ENCODE peak calls at places on chromosomes 13 and 19, in seven cellular contexts. One of them, this sample, is unnamed.

GRCh38 chr19:18203408-18203862 is 407 bp downstream of the RAB3A start:
- DNase-seq in hypothalamus: no peak
- DNase-seq in germinal center: no peak
- DNase-seq in stimulated activated CD8-positive, alpha-beta memory T cell treated with anti-CD3 and anti-CD28 coated beads, Interleukin-4, amount 100 ng/mL, for 48 hours: peak; percentile 58
- DNase-seq in MV-4-11: peak; percentile 57
- DNase-seq in dorsolateral prefrontal cortex: peak; percentile 63
- DNase-seq in iris pigment epithelial cell: peak; percentile 14
- DNase-seq in this sample: no peak

GRCh38 chr19:34475026-34475974 is 6.3 kb upstream of the WTIP start:
- DNase-seq in iris pigment epithelial cell: peak; percentile 89
- DNase-seq in germinal center: no peak
- DNase-seq in dorsolateral prefrontal cortex: no peak
- DNase-seq in MV-4-11: peak; percentile 93
- DNase-seq in hypothalamus: no peak
- DNase-seq in stimulated activated CD8-positive, alpha-beta memory T cell treated with anti-CD3 and anti-CD28 coated beads, Interleukin-4, amount 100 ng/mL, for 48 hours: peak; percentile 48
- DNase-seq in this sample: no peak

GRCh38 chr19:28299649-28300048 is 913.3 kb downstream of the UQCRFS1 start:
- DNase-seq in germinal center: no peak
- DNase-seq in hypothalamus: no peak
- DNase-seq in iris pigment epithelial cell: no peak
- DNase-seq in stimulated activated CD8-positive, alpha-beta memory T cell treated with anti-CD3 and anti-CD28 coated beads, Interleukin-4, amount 100 ng/mL, for 48 hours: no peak
- DNase-seq in MV-4-11: no peak
- DNase-seq in dorsolateral prefrontal cortex: no peak
- DNase-seq in this sample: no peak

GRCh38 chr19:29410974-29411615 is 114.7 kb upstream of the VSTM2B start:
- DNase-seq in stimulated activated CD8-positive, alpha-beta memory T cell treated with anti-CD3 and anti-CD28 coated beads, Interleukin-4, amount 100 ng/mL, for 48 hours: no peak
- DNase-seq in germinal center: no peak
- DNase-seq in hypothalamus: no peak
- DNase-seq in iris pigment epithelial cell: no peak
- DNase-seq in MV-4-11: no peak
- DNase-seq in dorsolateral prefrontal cortex: peak; percentile 61
- DNase-seq in this sample: peak; percentile 10

GRCh38 chr13:36148436-36148835 is 17.3 kb upstream of the DCLK1 start:
- DNase-seq in stimulated activated CD8-positive, alpha-beta memory T cell treated with anti-CD3 and anti-CD28 coated beads, Interleukin-4, amount 100 ng/mL, for 48 hours: no peak
- DNase-seq in hypothalamus: no peak
- DNase-seq in dorsolateral prefrontal cortex: no peak
- DNase-seq in germinal center: no peak
- DNase-seq in iris pigment epithelial cell: peak; percentile 45
- DNase-seq in MV-4-11: no peak
- DNase-seq in this sample: no peak

GRCh38 chr13:23621316-23621645 is 51.1 kb downstream of the TNFRSF19 start:
- DNase-seq in stimulated activated CD8-positive, alpha-beta memory T cell treated with anti-CD3 and anti-CD28 coated beads, Interleukin-4, amount 100 ng/mL, for 48 hours: peak; percentile 32
- DNase-seq in germinal center: no peak
- DNase-seq in dorsolateral prefrontal cortex: no peak
- DNase-seq in MV-4-11: no peak
- DNase-seq in iris pigment epithelial cell: peak; percentile 89
- DNase-seq in hypothalamus: no peak
- DNase-seq in this sample: no peak

GRCh38 chr19:4495471-4495870 is 22.8 kb downstream of the PLIN4 start:
- DNase-seq in iris pigment epithelial cell: no peak
- DNase-seq in MV-4-11: no peak
- DNase-seq in stimulated activated CD8-positive, alpha-beta memory T cell treated with anti-CD3 and anti-CD28 coated beads, Interleukin-4, amount 100 ng/mL, for 48 hours: no peak
- DNase-seq in hypothalamus: no peak
- DNase-seq in germinal center: no peak
- DNase-seq in dorsolateral prefrontal cortex: no peak
- DNase-seq in this sample: no peak

GRCh38 chr19:17861542-17862402 is 2.1 kb downstream of the RPL18A start:
- DNase-seq in dorsolateral prefrontal cortex: no peak
- DNase-seq in iris pigment epithelial cell: no peak
- DNase-seq in germinal center: no peak
- DNase-seq in MV-4-11: no peak
- DNase-seq in hypothalamus: no peak
- DNase-seq in stimulated activated CD8-positive, alpha-beta memory T cell treated with anti-CD3 and anti-CD28 coated beads, Interleukin-4, amount 100 ng/mL, for 48 hours: no peak
- DNase-seq in this sample: no peak

GRCh38 chr19:18156841-18157464 is 4.0 kb downstream of the PIK3R2 start:
- DNase-seq in stimulated activated CD8-positive, alpha-beta memory T cell treated with anti-CD3 and anti-CD28 coated beads, Interleukin-4, amount 100 ng/mL, for 48 hours: no peak
- DNase-seq in iris pigment epithelial cell: peak; percentile 92
- DNase-seq in germinal center: no peak
- DNase-seq in dorsolateral prefrontal cortex: peak; percentile 72
- DNase-seq in hypothalamus: peak; percentile 36
- DNase-seq in MV-4-11: no peak
- DNase-seq in this sample: peak; percentile 61

GRCh38 chr13:26219726-26220125 is 2.4 kb downstream of the RNF6 start:
- DNase-seq in iris pigment epithelial cell: peak; percentile 60
- DNase-seq in hypothalamus: no peak
- DNase-seq in stimulated activated CD8-positive, alpha-beta memory T cell treated with anti-CD3 and anti-CD28 coated beads, Interleukin-4, amount 100 ng/mL, for 48 hours: no peak
- DNase-seq in dorsolateral prefrontal cortex: no peak
- DNase-seq in germinal center: no peak
- DNase-seq in MV-4-11: no peak
- DNase-seq in this sample: no peak

GRCh38 chr19:50497030-50497420 is 14.0 kb downstream of the JOSD2 start:
- DNase-seq in dorsolateral prefrontal cortex: no peak
- DNase-seq in iris pigment epithelial cell: no peak
- DNase-seq in MV-4-11: no peak
- DNase-seq in hypothalamus: no peak
- DNase-seq in germinal center: no peak
- DNase-seq in stimulated activated CD8-positive, alpha-beta memory T cell treated with anti-CD3 and anti-CD28 coated beads, Interleukin-4, amount 100 ng/mL, for 48 hours: no peak
- DNase-seq in this sample: no peak

GRCh38 chr13:97030705-97031452 is 36.6 kb upstream of the OXGR1 start:
- DNase-seq in hypothalamus: no peak
- DNase-seq in dorsolateral prefrontal cortex: no peak
- DNase-seq in iris pigment epithelial cell: peak; percentile 86
- DNase-seq in germinal center: peak; percentile 33
- DNase-seq in MV-4-11: peak; percentile 18
- DNase-seq in stimulated activated CD8-positive, alpha-beta memory T cell treated with anti-CD3 and anti-CD28 coated beads, Interleukin-4, amount 100 ng/mL, for 48 hours: no peak
- DNase-seq in this sample: no peak

GRCh38 chr19:15293751-15294505 is 38.4 kb downstream of the BRD4 start:
- DNase-seq in iris pigment epithelial cell: peak; percentile 65
- DNase-seq in hypothalamus: no peak
- DNase-seq in germinal center: no peak
- DNase-seq in stimulated activated CD8-positive, alpha-beta memory T cell treated with anti-CD3 and anti-CD28 coated beads, Interleukin-4, amount 100 ng/mL, for 48 hours: no peak
- DNase-seq in dorsolateral prefrontal cortex: no peak
- DNase-seq in MV-4-11: no peak
- DNase-seq in this sample: no peak

GRCh38 chr19:43504426-43505185 is at the start of gene PHLDB3:
- DNase-seq in stimulated activated CD8-positive, alpha-beta memory T cell treated with anti-CD3 and anti-CD28 coated beads, Interleukin-4, amount 100 ng/mL, for 48 hours: peak; percentile 68
- DNase-seq in hypothalamus: no peak
- DNase-seq in iris pigment epithelial cell: peak; percentile 27
- DNase-seq in MV-4-11: no peak
- DNase-seq in germinal center: peak; percentile 32
- DNase-seq in dorsolateral prefrontal cortex: no peak
- DNase-seq in this sample: no peak

GRCh38 chr13:74306496-74306895 is 172.3 kb upstream of the KLF12 start:
- DNase-seq in germinal center: no peak
- DNase-seq in dorsolateral prefrontal cortex: no peak
- DNase-seq in stimulated activated CD8-positive, alpha-beta memory T cell treated with anti-CD3 and anti-CD28 coated beads, Interleukin-4, amount 100 ng/mL, for 48 hours: no peak
- DNase-seq in hypothalamus: no peak
- DNase-seq in iris pigment epithelial cell: peak; percentile 26
- DNase-seq in MV-4-11: no peak
- DNase-seq in this sample: no peak

GRCh38 chr19:4505570-4506448 is 12.5 kb downstream of the PLIN4 start:
- DNase-seq in MV-4-11: no peak
- DNase-seq in dorsolateral prefrontal cortex: no peak
- DNase-seq in stimulated activated CD8-positive, alpha-beta memory T cell treated with anti-CD3 and anti-CD28 coated beads, Interleukin-4, amount 100 ng/mL, for 48 hours: no peak
- DNase-seq in hypothalamus: no peak
- DNase-seq in germinal center: no peak
- DNase-seq in iris pigment epithelial cell: no peak
- DNase-seq in this sample: no peak

GRCh38 chr13:40980466-40980865 is 38.6 kb downstream of the ELF1 start:
- DNase-seq in hypothalamus: no peak
- DNase-seq in dorsolateral prefrontal cortex: no peak
- DNase-seq in stimulated activated CD8-positive, alpha-beta memory T cell treated with anti-CD3 and anti-CD28 coated beads, Interleukin-4, amount 100 ng/mL, for 48 hours: no peak
- DNase-seq in iris pigment epithelial cell: no peak
- DNase-seq in MV-4-11: no peak
- DNase-seq in germinal center: no peak
- DNase-seq in this sample: no peak

GRCh38 chr13:98839826-98840769 is 87.6 kb upstream of the SLC15A1 start:
- DNase-seq in MV-4-11: peak; percentile 39
- DNase-seq in stimulated activated CD8-positive, alpha-beta memory T cell treated with anti-CD3 and anti-CD28 coated beads, Interleukin-4, amount 100 ng/mL, for 48 hours: peak; percentile 58
- DNase-seq in hypothalamus: no peak
- DNase-seq in germinal center: peak; percentile 68
- DNase-seq in dorsolateral prefrontal cortex: peak; percentile 68
- DNase-seq in iris pigment epithelial cell: peak; percentile 56
- DNase-seq in this sample: peak; percentile 18

GRCh38 chr13:50365683-50366391 is 350.6 kb downstream of the KCNRG start:
- DNase-seq in germinal center: no peak
- DNase-seq in dorsolateral prefrontal cortex: no peak
- DNase-seq in hypothalamus: no peak
- DNase-seq in stimulated activated CD8-positive, alpha-beta memory T cell treated with anti-CD3 and anti-CD28 coated beads, Interleukin-4, amount 100 ng/mL, for 48 hours: peak; percentile 60
- DNase-seq in MV-4-11: no peak
- DNase-seq in iris pigment epithelial cell: peak; percentile 23
- DNase-seq in this sample: no peak

GRCh38 chr19:41192574-41193419 is at the start of gene CYP2S1:
- DNase-seq in germinal center: no peak
- DNase-seq in stimulated activated CD8-positive, alpha-beta memory T cell treated with anti-CD3 and anti-CD28 coated beads, Interleukin-4, amount 100 ng/mL, for 48 hours: peak; percentile 37
- DNase-seq in MV-4-11: no peak
- DNase-seq in dorsolateral prefrontal cortex: no peak
- DNase-seq in hypothalamus: no peak
- DNase-seq in iris pigment epithelial cell: peak; percentile 28
- DNase-seq in this sample: no peak

GRCh38 chr19:40687525-40688016 is 2.9 kb downstream of the NUMBL start:
- DNase-seq in iris pigment epithelial cell: peak; percentile 74
- DNase-seq in hypothalamus: no peak
- DNase-seq in stimulated activated CD8-positive, alpha-beta memory T cell treated with anti-CD3 and anti-CD28 coated beads, Interleukin-4, amount 100 ng/mL, for 48 hours: no peak
- DNase-seq in germinal center: peak; percentile 68
- DNase-seq in dorsolateral prefrontal cortex: no peak
- DNase-seq in MV-4-11: no peak
- DNase-seq in this sample: no peak

GRCh38 chr13:41691276-41691675 is 233.9 kb downstream of the RGCC start:
- DNase-seq in dorsolateral prefrontal cortex: no peak
- DNase-seq in hypothalamus: no peak
- DNase-seq in MV-4-11: no peak
- DNase-seq in stimulated activated CD8-positive, alpha-beta memory T cell treated with anti-CD3 and anti-CD28 coated beads, Interleukin-4, amount 100 ng/mL, for 48 hours: no peak
- DNase-seq in germinal center: no peak
- DNase-seq in iris pigment epithelial cell: peak; percentile 64
- DNase-seq in this sample: no peak

GRCh38 chr19:12652219-12652618 is 14.3 kb downstream of the MAN2B1 start:
- DNase-seq in germinal center: no peak
- DNase-seq in stimulated activated CD8-positive, alpha-beta memory T cell treated with anti-CD3 and anti-CD28 coated beads, Interleukin-4, amount 100 ng/mL, for 48 hours: no peak
- DNase-seq in MV-4-11: no peak
- DNase-seq in dorsolateral prefrontal cortex: no peak
- DNase-seq in hypothalamus: no peak
- DNase-seq in iris pigment epithelial cell: no peak
- DNase-seq in this sample: no peak

GRCh38 chr13:37645181-37645580 is 46.6 kb upstream of the POSTN start:
- DNase-seq in hypothalamus: no peak
- DNase-seq in germinal center: no peak
- DNase-seq in dorsolateral prefrontal cortex: no peak
- DNase-seq in MV-4-11: no peak
- DNase-seq in iris pigment epithelial cell: no peak
- DNase-seq in stimulated activated CD8-positive, alpha-beta memory T cell treated with anti-CD3 and anti-CD28 coated beads, Interleukin-4, amount 100 ng/mL, for 48 hours: no peak
- DNase-seq in this sample: no peak

This sample was measured in hippocampal formation.